ENCODE peak calls at places on chromosomes 13 and 19, in nine cellular contexts. S is GM12892, M is endothelial cell of umbilical vein, O is K562, B is lower leg skin, N is A549, C is testis, K is uterus, X is IMR-90. Z is an unnamed sample.

GRCh38 chr19:30103981-30104380 is 161.9 kb downstream of the URI1 start:
- DNase-seq in S (no peak), M (no peak), O (no peak), B (no peak), N (no peak), C (no peak), K (no peak), X (no peak), Z (no peak)

GRCh38 chr19:9986787-9987281 is 23.5 kb downstream of the COL5A3 start:
- DNase-seq in S (no peak), M (no peak), O (no peak), B (no peak), N (no peak), C (peak), K (peak), X (peak), Z (no peak)

GRCh38 chr13:113553541-113554332 is 30.8 kb upstream of the TFDP1 start:
- DNase-seq in S (no peak), M (peak), O (no peak), B (peak), N (no peak), C (peak), K (no peak), X (no peak), Z (no peak)

GRCh38 chr19:49861541-49862410 is 5.6 kb downstream of the PNKP start:
- DNase-seq in S (no peak), M (no peak), O (no peak), B (no peak), N (no peak), C (peak), K (peak), X (no peak), Z (no peak)

GRCh38 chr13:112815871-112816270 is 126.0 kb downstream of the ATP11A start:
- DNase-seq in S (no peak), M (no peak), O (no peak), B (peak), N (no peak), C (no peak), K (no peak), X (no peak), Z (no peak)

GRCh38 chr13:79837741-79838450 is 356.9 kb downstream of the NDFIP2 start:
- DNase-seq in S (no peak), M (no peak), O (no peak), B (no peak), N (no peak), C (no peak), K (no peak), X (peak), Z (no peak)

GRCh38 chr19:51809787-51810186 is 14.8 kb downstream of the FPR3 start:
- DNase-seq in S (no peak), M (no peak), O (no peak), B (peak), N (no peak), C (peak), K (no peak), X (no peak), Z (no peak)

GRCh38 chr19:44512326-44513298 is 12.3 kb upstream of the ZNF180 start:
- DNase-seq in S (no peak), M (peak), O (peak), B (peak), N (peak), C (peak), K (no peak), X (peak), Z (peak)

GRCh38 chr19:42480335-42481095 is 37.8 kb upstream of the CXCL17 start:
- DNase-seq in S (no peak), M (no peak), O (no peak), B (no peak), N (no peak), C (no peak), K (no peak), X (peak), Z (no peak)

GRCh38 chr13:58823701-58824100 is 1192.2 kb downstream of the PCDH17 start:
- DNase-seq in S (no peak), M (no peak), O (no peak), B (no peak), N (no peak), C (no peak), K (no peak), X (no peak), Z (no peak)

GRCh38 chr19:46351241-46352041 is 4.6 kb downstream of the PPP5C start:
- DNase-seq in S (no peak), M (peak), O (no peak), B (no peak), N (no peak), C (no peak), K (peak), X (peak), Z (no peak)

GRCh38 chr13:23723463-23723862 is 153.3 kb downstream of the TNFRSF19 start:
- DNase-seq in S (no peak), M (no peak), O (no peak), B (no peak), N (no peak), C (no peak), K (peak), X (peak), Z (no peak)

GRCh38 chr19:10835089-10835753 is 791 bp downstream of the TMED1 start:
- DNase-seq in S (peak), M (peak), O (peak), B (peak), N (peak), C (peak), K (no peak), X (no peak), Z (no peak)

GRCh38 chr19:45952691-45953505 is 20.8 kb downstream of the NOVA2 start:
- DNase-seq in S (no peak), M (no peak), O (peak), B (no peak), N (peak), C (peak), K (no peak), X (peak), Z (peak)

GRCh38 chr13:53342623-53343022 is 314.0 kb downstream of the OLFM4 start:
- DNase-seq in S (no peak), M (no peak), O (no peak), B (no peak), N (no peak), C (no peak), K (no peak), X (no peak), Z (no peak)

GRCh38 chr13:72805663-72806341 is 23.9 kb downstream of the PIBF1 start:
- DNase-seq in S (no peak), M (no peak), O (no peak), B (no peak), N (no peak), C (no peak), K (no peak), X (no peak), Z (peak)

GRCh38 chr19:30319876-30320275 is 52.3 kb upstream of the ZNF536 start:
- DNase-seq in S (no peak), M (no peak), O (no peak), B (no peak), N (no peak), C (no peak), K (no peak), X (no peak), Z (no peak)

GRCh38 chr19:7605490-7606222 is 10.0 kb downstream of the CAMSAP3 start:
- DNase-seq in S (no peak), M (peak), O (peak), B (no peak), N (no peak), C (peak), K (no peak), X (no peak), Z (peak)

GRCh38 chr19:33719366-33720154 is 77.1 kb upstream of the KCTD15 start:
- DNase-seq in S (no peak), M (no peak), O (no peak), B (no peak), N (no peak), C (peak), K (no peak), X (no peak), Z (no peak)

GRCh38 chr13:87777395-87777794 is 106.2 kb downstream of the SLITRK5 start:
- DNase-seq in S (no peak), M (no peak), O (no peak), B (no peak), N (no peak), C (no peak), K (no peak), X (no peak), Z (no peak)

GRCh38 chr13:98105929-98106336 is 37.0 kb upstream of the FARP1 start:
- DNase-seq in S (no peak), M (peak), O (peak), B (peak), N (no peak), C (no peak), K (no peak), X (peak), Z (peak)

GRCh38 chr19:57302020-57302465 is 18.2 kb upstream of the ZNF543 start:
- DNase-seq in S (no peak), M (no peak), O (no peak), B (no peak), N (no peak), C (no peak), K (no peak), X (peak), Z (peak)

GRCh38 chr19:18833849-18834643 is 2.3 kb downstream of the UPF1 start:
- DNase-seq in S (no peak), M (peak), O (no peak), B (no peak), N (no peak), C (no peak), K (no peak), X (no peak), Z (peak)

GRCh38 chr13:31044658-31045620 is 112.5 kb downstream of the TEX26 start:
- DNase-seq in S (no peak), M (peak), O (no peak), B (peak), N (no peak), C (no peak), K (no peak), X (no peak), Z (no peak)

GRCh38 chr19:42352216-42352892 is 26.9 kb downstream of the MEGF8 start:
- DNase-seq in S (no peak), M (no peak), O (peak), B (no peak), N (no peak), C (no peak), K (no peak), X (peak), Z (no peak)

DNA sequence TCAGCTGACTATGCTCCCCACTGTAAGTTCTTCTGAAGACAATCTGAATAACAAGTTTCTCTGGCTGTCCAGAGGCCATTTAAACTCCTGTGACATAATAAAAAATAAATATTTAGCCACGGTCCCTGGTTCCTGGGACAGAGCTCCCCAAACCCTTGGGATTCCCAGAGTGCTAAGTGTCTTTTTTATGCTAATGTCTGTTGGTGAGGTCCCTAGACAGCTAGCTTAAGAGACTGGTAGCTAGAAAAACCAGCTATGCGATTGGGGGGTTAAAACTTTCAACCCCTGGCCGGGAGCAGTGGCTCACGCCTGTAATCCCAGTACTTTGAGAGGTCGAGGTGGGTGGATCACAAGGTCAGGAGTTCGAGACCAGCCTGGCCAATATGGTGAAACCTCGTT is 5.9 kb downstream of the EPSTI1 start:
- DNase-seq in S (no peak), M (no peak), O (no peak), B (no peak), N (no peak), C (no peak), K (no peak), X (no peak), Z (no peak)
- TF ChIP-seq POLR2A in S (no peak), M (no peak), O (no peak), B (no peak), N (no peak), C (no peak), K (no peak), X (no peak), Z (no peak)

GRCh38 chr13:77698211-77699058 is 948 bp downstream of the SLAIN1 start:
- DNase-seq in S (peak), M (peak), O (peak), B (peak), N (no peak), C (peak), K (peak), X (no peak), Z (peak)

GRCh38 chr13:77699059-77699680 is 1.7 kb downstream of the SLAIN1 start:
- DNase-seq in S (no peak), M (no peak), O (no peak), B (no peak), N (no peak), C (no peak), K (no peak), X (no peak), Z (peak)

GRCh38 chr13:77696863-77697207 is 652 bp upstream of the SLAIN1 start:
- DNase-seq in S (no peak), M (peak), O (no peak), B (no peak), N (no peak), C (no peak), K (no peak), X (no peak), Z (no peak)

GRCh38 chr13:77696006-77696862 is 1.3 kb upstream of the SLAIN1 start:
- DNase-seq in S (no peak), M (peak), O (no peak), B (no peak), N (no peak), C (no peak), K (no peak), X (no peak), Z (peak)

GRCh38 chr13:77697208-77698103 is at the start of gene SLAIN1:
- DNase-seq in S (peak), M (peak), O (peak), B (peak), N (peak), C (peak), K (peak), X (peak), Z (peak)
- TF ChIP-seq POLR2A in S (peak), M (no peak), O (no peak), B (no peak), N (peak), C (no peak), K (peak), X (no peak), Z (no peak)

DNA sequence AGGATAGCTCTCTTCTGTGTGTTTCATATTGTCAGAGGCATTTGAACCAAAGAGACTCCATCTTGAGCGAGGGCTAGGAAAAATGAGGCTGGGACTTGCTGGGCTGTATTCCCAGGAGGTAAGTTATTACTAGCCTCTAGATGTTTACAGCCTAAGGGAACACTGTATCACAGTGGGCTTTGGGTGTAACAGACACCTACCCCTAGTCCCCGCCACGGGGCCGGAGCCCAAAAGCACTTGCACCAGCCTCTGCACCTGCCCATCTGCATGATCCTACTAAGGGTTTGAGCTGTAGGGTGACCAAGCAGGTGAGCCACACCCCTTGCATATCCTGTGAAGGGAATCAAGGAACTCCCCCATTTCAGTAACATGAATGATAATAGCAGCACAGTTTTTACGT is 1972.2 kb downstream of the OLFM4 start:
- DNase-seq in S (no peak), M (no peak), O (no peak), B (no peak), N (no peak), C (no peak), K (no peak), X (no peak), Z (no peak)
- TF ChIP-seq POLR2A in S (no peak), M (no peak), O (no peak), B (no peak), N (no peak), C (no peak), K (no peak), X (no peak), Z (no peak)

DNA sequence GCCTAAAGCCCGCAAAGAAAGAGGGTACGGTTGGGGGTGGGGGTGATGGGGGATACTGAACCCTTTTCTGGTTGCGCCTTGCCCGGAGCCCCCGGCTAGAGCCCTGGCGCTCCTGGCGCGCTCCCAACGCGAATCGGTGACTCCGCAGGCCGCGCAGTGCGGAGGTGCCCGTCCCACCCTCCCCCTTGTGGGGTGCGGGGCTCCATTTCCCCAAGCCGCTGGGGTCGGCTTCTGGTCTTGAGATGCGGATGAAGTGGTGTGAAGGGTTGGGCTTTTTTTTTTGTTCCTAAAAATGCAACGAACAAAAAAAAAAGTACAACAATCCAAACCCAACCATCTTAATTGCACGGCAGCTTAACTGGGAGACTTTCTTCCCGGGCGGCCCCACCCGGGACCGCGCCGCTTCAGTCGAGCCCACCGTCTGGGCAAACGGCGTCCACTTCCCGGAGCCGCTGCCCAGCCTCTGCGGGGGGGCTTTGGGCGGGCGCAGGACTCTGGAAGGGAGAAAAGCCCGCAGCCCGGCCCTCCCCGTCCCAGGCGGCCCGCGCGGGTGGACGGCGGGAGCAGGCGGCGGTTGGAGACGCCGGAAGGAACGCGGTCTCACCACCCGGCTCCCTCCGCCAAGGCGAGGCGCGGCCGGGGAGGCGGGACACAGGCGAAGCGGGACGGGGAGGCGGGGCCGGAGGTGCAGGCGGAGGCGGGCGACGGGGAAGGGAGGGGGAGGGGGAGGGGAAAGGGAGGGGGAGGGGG is 501 bp upstream of the TRIM13 start:
- DNase-seq in S (peak), M (peak), O (peak), B (peak), N (peak), C (peak), K (peak), X (peak), Z (peak)
- TF ChIP-seq POLR2A in S (peak), M (peak), O (peak), B (no peak), N (peak), C (no peak), K (no peak), X (peak), Z (peak)

GRCh38 chr19:35340431-35340830 is 7.3 kb upstream of the FFAR1 start:
- DNase-seq in S (no peak), M (no peak), O (no peak), B (no peak), N (no peak), C (no peak), K (no peak), X (no peak), Z (no peak)

GRCh38 chr19:35334064-35334753 is 5.2 kb downstream of the CD22 start:
- DNase-seq in S (no peak), M (no peak), O (no peak), B (no peak), N (no peak), C (no peak), K (no peak), X (no peak), Z (no peak)

GRCh38 chr19:35336166-35336955 is 7.4 kb downstream of the CD22 start:
- DNase-seq in S (no peak), M (no peak), O (no peak), B (no peak), N (no peak), C (no peak), K (no peak), X (no peak), Z (no peak)

GRCh38 chr19:35337984-35338296 is 9.0 kb downstream of the CD22 start:
- DNase-seq in S (no peak), M (no peak), O (no peak), B (no peak), N (no peak), C (no peak), K (no peak), X (no peak), Z (no peak)

DNA sequence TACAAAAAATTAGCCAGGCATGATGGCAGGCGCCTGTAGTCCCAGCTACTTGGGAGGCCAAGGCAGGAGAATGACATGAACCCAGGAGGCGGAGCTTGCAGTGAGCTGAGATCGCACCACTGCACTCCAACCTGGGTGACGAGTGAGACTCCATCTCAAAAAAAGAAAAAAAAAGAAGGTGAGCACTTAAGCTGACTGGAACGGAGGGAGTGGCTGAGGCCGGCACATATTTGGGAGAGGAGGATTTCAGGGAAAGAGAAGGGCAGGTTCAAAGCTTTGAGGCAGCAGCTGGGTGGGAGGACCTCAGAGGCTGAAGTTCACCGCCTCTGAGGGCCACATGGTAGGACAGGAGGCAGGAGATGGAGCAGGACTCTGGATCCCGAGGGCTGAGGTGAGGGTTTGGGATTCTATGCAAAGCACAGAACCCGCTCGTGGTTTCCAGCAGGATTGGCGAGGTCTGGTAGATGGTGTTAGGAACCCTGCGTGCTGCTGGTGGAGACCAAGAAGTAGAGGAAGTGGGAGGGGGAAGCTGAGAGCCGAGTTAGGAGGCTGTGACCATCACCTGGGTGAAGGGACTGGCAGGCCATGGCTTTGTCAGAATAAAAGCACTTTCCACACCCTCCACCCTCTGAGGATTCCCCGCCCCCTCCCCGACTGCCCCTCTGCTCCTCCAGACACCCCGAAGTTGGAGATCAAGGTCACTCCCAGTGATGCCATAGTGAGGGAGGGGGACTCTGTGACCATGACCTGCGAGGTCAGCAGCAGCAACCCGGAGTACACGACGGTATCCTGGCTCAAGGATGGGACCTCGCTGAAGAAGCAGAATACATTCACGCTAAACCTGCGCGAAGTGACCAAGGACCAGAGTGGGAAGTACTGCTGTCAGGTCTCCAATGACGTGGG is 8.3 kb downstream of the CD22 start:
- DNase-seq in S (no peak), M (no peak), O (no peak), B (no peak), N (no peak), C (no peak), K (no peak), X (no peak), Z (no peak)
- TF ChIP-seq POLR2A in S (peak), M (no peak), O (no peak), B (no peak), N (no peak), C (no peak), K (no peak), X (no peak), Z (no peak)